ENCODE peak calls at places on chromosomes 16 and 17, in six cellular contexts. U is ascending aorta, J is kidney epithelial cell, N is AG09309, G is Panc1, T is BJ. Y is an unnamed sample.

GRCh38 chr16:17607624-17608023 is 136.9 kb upstream of the XYLT1 start:
- DNase-seq in U (no peak), J (no peak), N (no peak), G (no peak), T (no peak), Y (no peak)

GRCh38 chr17:83116311-83116771 is 36.9 kb downstream of the METRNL start:
- DNase-seq in U (no peak), J (no peak), N (no peak), G (no peak), T (no peak), Y (no peak)

GRCh38 chr16:52805559-52806168 is 247.0 kb downstream of the CHD9NB start:
- DNase-seq in U (no peak), J (no peak), N (no peak), G (no peak), T (no peak), Y (no peak)

GRCh38 chr17:17417718-17418151 is 59.1 kb upstream of the MED9 start:
- DNase-seq in U (no peak), J (no peak), N (no peak), G (no peak), T (no peak), Y (no peak)

GRCh38 chr17:71535311-71535710 is 585.5 kb upstream of the SOX9 start:
- DNase-seq in U (no peak), J (no peak), N (no peak), G (no peak), T (no peak), Y (no peak)

GRCh38 chr17:75406222-75406615 is 741 bp upstream of the GRB2 start:
- DNase-seq in U (no peak), J (no peak), N (no peak), G (no peak), T (no peak), Y (no peak)

GRCh38 chr17:66548158-66548557 is 245.7 kb downstream of the PRKCA start:
- DNase-seq in U (no peak), J (no peak), N (no peak), G (no peak), T (no peak), Y (no peak)

GRCh38 chr16:89738538-89739317 is 17.4 kb downstream of the ZNF276 start:
- DNase-seq in U (no peak), J (no peak), N (no peak), G (no peak), T (no peak), Y (no peak)

GRCh38 chr17:56009795-56010715 is 143.2 kb upstream of the ANKFN1 start:
- DNase-seq in U (no peak), J (no peak), N (no peak), G (no peak), T (no peak), Y (no peak)

GRCh38 chr17:44752953-44753861 is 5.6 kb upstream of the ADAM11 start:
- DNase-seq in U (no peak), J (no peak), N (no peak), G (no peak), T (no peak), Y (no peak)

GRCh38 chr16:69145658-69146057 is 13.2 kb downstream of the UTP4 start:
- DNase-seq in U (no peak), J (no peak), N (no peak), G (no peak), T (no peak), Y (no peak)

GRCh38 chr16:3243882-3244281 is 8.9 kb upstream of the ZNF200 start:
- DNase-seq in U (no peak), J (no peak), N (no peak), G (no peak), T (no peak), Y (no peak)

GRCh38 chr16:81987706-81988105 is 23.6 kb downstream of the SDR42E1 start:
- DNase-seq in U (no peak), J (no peak), N (no peak), G (no peak), T (no peak), Y (no peak)

GRCh38 chr16:2841606-2842339 is 11.7 kb downstream of the ZG16B start:
- DNase-seq in U (no peak), J (no peak), N (no peak), G (no peak), T (no peak), Y (no peak)

GRCh38 chr17:67266496-67266895 is 21.5 kb upstream of the HELZ start:
- DNase-seq in U (no peak), J (no peak), N (no peak), G (no peak), T (no peak), Y (no peak)

DNA sequence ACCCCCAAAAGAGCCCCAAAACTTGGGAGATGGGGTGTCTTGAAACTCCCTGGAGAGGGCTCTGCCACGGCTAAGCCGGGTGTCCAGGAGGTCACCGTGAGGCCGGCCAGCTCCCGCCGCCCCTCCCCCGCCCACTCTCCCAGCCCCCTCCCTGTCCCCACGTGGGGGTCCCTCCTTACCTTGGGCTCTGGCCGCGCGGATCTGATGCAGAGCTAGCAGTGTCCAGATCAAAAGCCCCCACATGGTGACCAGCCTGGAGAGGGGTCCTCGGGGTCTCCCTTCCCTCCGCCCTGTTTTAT is 450 bp downstream of the SDK2 start:
- DNase-seq in U (no peak), J (no peak), N (no peak), G (no peak), T (no peak), Y (no peak)
- H3K4me3 ChIP-seq in U (peak), J (no peak), N (no peak), G (peak), T (no peak), Y (no peak)

GRCh38 chr16:67544329-67544841 is 15.8 kb downstream of the RIPOR1 start:
- DNase-seq in U (no peak), J (no peak), N (no peak), G (no peak), T (no peak), Y (no peak)
- TF ChIP-seq CTCF in U (no peak), J (peak), N (no peak), G (peak), T (peak), Y (peak)

GRCh38 chr16:31134625-31135534 is 647 bp downstream of the PRSS8 start:
- DNase-seq in U (no peak), J (no peak), N (no peak), G (no peak), T (no peak), Y (no peak)
- H3K4me3 ChIP-seq in U (no peak), J (peak), N (no peak), G (no peak), T (no peak), Y (peak)

DNA sequence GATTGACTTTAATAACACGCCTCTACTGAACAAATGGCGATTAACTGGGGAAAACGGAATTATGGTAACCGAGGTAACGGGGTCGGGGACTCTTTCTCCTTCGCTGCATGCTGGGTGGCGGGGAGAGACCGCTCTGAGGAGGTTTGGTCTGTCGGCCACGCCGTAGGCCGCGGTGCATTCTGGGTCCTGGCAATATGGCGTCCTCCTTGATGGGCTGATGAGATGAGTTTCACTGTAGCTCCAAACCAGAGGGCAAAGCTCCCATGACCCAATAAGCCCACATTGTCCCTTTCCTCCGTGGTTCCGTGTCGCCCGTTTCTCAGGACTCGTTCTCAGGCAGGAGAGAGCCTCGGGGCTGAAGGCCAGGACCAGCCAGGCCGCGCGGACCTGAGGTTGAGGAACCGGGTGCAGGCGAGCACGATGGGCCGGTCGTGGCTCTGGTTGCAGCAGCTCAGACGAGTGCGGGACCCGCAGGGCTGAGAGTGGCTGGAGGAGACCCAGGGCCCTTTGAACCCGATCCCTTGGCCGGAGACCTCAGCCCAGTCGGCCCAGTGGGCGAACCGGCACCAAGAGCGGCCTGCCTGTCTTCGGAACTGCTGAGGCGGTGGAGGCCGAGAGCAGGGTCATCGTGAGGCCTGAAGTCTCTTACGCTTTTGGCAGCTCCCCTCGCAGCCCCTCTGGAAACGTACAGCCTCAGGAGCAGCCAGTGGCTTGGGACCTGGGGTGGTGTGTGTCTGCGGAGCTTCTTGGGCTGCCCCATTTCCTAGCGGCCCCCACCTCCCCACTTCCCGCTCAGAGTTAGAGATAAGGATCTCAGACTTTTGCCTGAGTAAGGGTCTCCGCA is at the start of gene RPTOR:
- DNase-seq in U (peak), J (peak), N (peak), G (peak), T (peak), Y (no peak)
- TF ChIP-seq CTCF in U (no peak), J (no peak), N (no peak), G (no peak), T (no peak), Y (no peak)

DNA sequence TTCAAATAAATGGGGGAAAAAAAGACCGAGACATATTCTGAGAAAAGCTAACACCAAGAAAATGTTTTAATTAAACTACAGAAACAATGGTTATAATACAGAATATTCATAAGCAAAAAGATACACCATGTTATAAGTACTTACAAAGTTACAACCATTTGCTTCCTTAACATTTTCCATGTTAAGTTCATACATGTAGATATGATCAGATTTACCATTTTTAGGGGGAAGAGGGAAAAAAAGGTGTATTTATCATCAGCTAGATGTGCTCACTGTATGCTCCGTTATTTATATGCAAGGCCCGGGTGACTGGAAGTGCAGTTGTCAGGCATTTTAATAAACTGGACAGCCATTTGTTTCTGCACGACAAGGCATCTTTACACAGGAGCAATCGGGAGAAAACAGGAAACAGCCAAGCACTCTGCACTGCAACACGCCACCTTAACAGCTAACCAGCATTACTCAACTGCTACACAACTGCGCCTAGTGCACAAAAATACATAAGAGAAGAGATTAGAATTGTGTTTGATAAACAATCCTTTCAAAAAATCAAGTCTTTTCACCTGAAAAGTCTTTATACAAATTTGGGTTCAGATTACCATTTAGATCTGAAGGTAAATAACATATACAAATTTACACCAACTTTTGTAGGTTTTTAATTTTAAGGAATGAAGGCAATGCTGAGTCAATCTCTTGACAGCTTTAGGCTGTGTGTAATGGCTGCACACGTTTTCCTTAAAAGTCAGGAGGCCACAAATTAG is 2.9 kb downstream of the SRSF2 start:
- DNase-seq in U (no peak), J (no peak), N (no peak), G (no peak), T (no peak), Y (no peak)
- H3K4me3 ChIP-seq in U (no peak), J (peak), N (peak), G (peak), T (peak), Y (peak)

GRCh38 chr16:67406111-67406593 is 10.1 kb downstream of the ZDHHC1 start:
- DNase-seq in U (no peak), J (no peak), N (no peak), G (no peak), T (no peak), Y (no peak)

GRCh38 chr16:67406628-67407027 is 9.6 kb downstream of the ZDHHC1 start:
- DNase-seq in U (no peak), J (no peak), N (peak), G (no peak), T (peak), Y (no peak)

GRCh38 chr16:67407176-67407787 is 9.0 kb downstream of the ZDHHC1 start:
- DNase-seq in U (no peak), J (no peak), N (no peak), G (no peak), T (no peak), Y (no peak)

GRCh38 chr16:67409631-67410030 is 6.6 kb downstream of the ZDHHC1 start:
- DNase-seq in U (no peak), J (no peak), N (no peak), G (no peak), T (no peak), Y (no peak)

GRCh38 chr16:67407788-67408452 is 8.4 kb downstream of the ZDHHC1 start:
- DNase-seq in U (no peak), J (no peak), N (no peak), G (no peak), T (no peak), Y (no peak)
- TF ChIP-seq CTCF in U (no peak), J (no peak), N (peak), G (no peak), T (no peak), Y (no peak)

DNA sequence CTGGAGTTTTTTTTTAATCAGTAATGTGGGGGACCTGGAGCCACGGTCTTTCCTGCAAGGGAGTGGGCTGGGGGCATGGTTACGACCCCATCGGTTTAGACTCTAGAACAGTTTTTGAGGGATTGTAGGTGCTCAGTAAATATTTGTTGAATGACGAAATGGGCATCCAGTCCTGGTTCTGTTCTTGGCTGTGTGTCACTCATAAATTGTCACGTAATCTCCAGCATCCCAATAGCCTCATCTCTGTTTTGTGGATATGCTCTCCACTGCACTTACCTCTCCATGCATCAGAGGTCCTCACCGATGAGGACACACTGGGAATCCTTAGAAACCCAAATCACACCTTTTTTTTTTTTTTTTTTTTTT is 497 bp upstream of the SLC38A7 start:
- DNase-seq in U (no peak), J (no peak), N (no peak), G (no peak), T (no peak), Y (no peak)
- H3K4me3 ChIP-seq in U (peak), J (no peak), N (no peak), G (peak), T (no peak), Y (peak)

DNA sequence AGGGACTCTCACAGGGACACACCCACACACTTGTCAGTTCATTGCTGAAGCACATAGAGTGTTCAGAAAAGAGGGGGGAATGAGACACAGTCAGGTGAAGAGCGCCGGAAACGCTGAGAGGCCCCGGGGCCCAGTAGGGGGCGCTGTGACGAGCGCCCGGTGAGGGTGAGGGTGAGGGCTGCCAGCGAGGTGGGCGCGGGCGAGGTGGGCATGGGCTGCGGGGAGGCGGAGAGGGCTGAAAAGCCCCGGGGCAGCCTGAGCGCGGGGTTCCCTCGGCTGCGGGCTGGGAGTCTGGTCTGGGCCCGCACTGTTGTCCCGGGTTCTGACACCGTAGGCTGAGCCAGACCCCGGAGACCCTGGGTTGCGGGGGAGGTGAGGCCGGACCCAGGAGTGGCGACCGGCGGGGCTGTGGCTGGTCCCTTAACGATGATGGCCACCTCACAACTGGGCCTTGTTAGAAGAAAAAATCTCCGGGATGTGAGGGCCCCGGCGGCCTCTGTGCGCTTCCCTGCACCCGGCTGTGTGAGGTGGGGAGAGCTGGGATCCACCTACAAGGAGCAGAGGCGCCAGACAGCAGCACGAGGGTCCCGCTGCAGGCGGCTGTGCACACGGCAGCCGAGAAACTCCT is 91.4 kb downstream of the C16orf78 start:
- DNase-seq in U (no peak), J (no peak), N (no peak), G (no peak), T (no peak), Y (no peak)
- TF ChIP-seq CTCF in U (peak), J (peak), N (no peak), G (peak), T (no peak), Y (peak)

GRCh38 chr17:50863221-50863843 is 2.8 kb downstream of the TOB1 start:
- DNase-seq in U (no peak), J (no peak), N (no peak), G (peak), T (no peak), Y (no peak)
- H3K4me3 ChIP-seq in U (peak), J (peak), N (no peak), G (peak), T (no peak), Y (peak)

Y was measured in epithelial cell of proximal tubule.